ENCODE peak calls at places on chromosome 13, in eight cellular contexts. P is hepatocyte; W is body of pancreas; J is CD4-positive, CD25-positive, alpha-beta regulatory T cell; U is HL-60; Z is OCI-LY7; B is endodermal cell; M is tibial artery. Q is an unnamed sample.

GRCh38 chr13:112066624-112067004 is 335 bp upstream of the SOX1 start:
- DNase-seq in U (no peak), P (peak; percentile 47), Z (no peak), J (peak; percentile 62), B (peak; percentile 90), W (peak; percentile 44), M (no peak), Q (peak; percentile 31)

GRCh38 chr13:113815151-113816058 is 48.5 kb downstream of the GAS6 start:
- DNase-seq in W (no peak), U (peak; percentile 32), J (peak; percentile 65), P (no peak), M (no peak), B (no peak), Z (peak; percentile 84), Q (no peak)

GRCh38 chr13:107864543-107865460 is 350.5 kb downstream of the LIG4 start:
- DNase-seq in J (peak; percentile 14), W (peak; percentile 23), B (peak; percentile 79), U (no peak), P (peak; percentile 84), Z (peak; percentile 1), M (no peak), Q (no peak)

GRCh38 chr13:49904729-49905456 is 31.2 kb downstream of the SPRYD7 start:
- DNase-seq in U (no peak), M (no peak), P (no peak), B (no peak), W (no peak), J (no peak), Z (no peak), Q (no peak)

GRCh38 chr13:50282016-50282415 is 266.8 kb downstream of the KCNRG start:
- DNase-seq in Z (no peak), M (no peak), J (no peak), U (no peak), P (no peak), B (no peak), W (no peak), Q (no peak)

GRCh38 chr13:96473463-96474157 is 383.7 kb downstream of the HS6ST3 start:
- DNase-seq in U (no peak), P (no peak), B (no peak), M (no peak), Z (no peak), J (no peak), W (no peak), Q (no peak)

GRCh38 chr13:48126944-48127814 is 32.3 kb upstream of the MED4 start:
- DNase-seq in B (peak; percentile 78), M (peak; percentile 82), J (peak; percentile 85), U (peak; percentile 40), P (peak; percentile 76), W (peak; percentile 25), Z (peak; percentile 72), Q (peak; percentile 6)

GRCh38 chr13:46160065-46160464 is 21.9 kb downstream of the LCP1 start:
- DNase-seq in Z (no peak), P (no peak), J (no peak), W (no peak), U (no peak), M (no peak), B (no peak), Q (no peak)

GRCh38 chr13:36736119-36736726 is 62.4 kb downstream of the SERTM1 start:
- DNase-seq in M (no peak), U (peak; percentile 7), B (peak; percentile 66), J (peak; percentile 46), P (peak; percentile 83), W (peak; percentile 58), Z (peak; percentile 54), Q (peak; percentile 2)

GRCh38 chr13:49374585-49375290 is 69.1 kb downstream of the CAB39L start:
- DNase-seq in U (no peak), P (no peak), J (no peak), B (no peak), W (no peak), M (no peak), Z (peak; percentile 23), Q (no peak)

GRCh38 chr13:96460571-96460970 is 370.7 kb downstream of the HS6ST3 start:
- DNase-seq in J (no peak), M (no peak), W (peak; percentile 32), U (no peak), Z (no peak), B (no peak), P (peak; percentile 6), Q (no peak)

GRCh38 chr13:26465514-26465913 is 92.0 kb upstream of the WASF3 start:
- DNase-seq in Z (no peak), J (no peak), P (no peak), M (no peak), U (no peak), B (no peak), W (no peak), Q (no peak)

GRCh38 chr13:31896427-31896826 is 135.1 kb upstream of the FRY start:
- DNase-seq in M (peak; percentile 48), B (no peak), Z (no peak), U (no peak), P (no peak), W (no peak), J (no peak), Q (no peak)

GRCh38 chr13:22040810-22041364 is 370.0 kb downstream of the FGF9 start:
- DNase-seq in B (peak; percentile 93), U (no peak), P (peak; percentile 59), W (peak; percentile 50), M (no peak), J (no peak), Z (no peak), Q (peak; percentile 12)
- H3K27ac ChIP-seq in B (no peak overlapping the region), U (no peak overlapping the region), P (no peak overlapping the region), W (no peak overlapping the region), M (no peak overlapping the region), J (no peak overlapping the region), Z (no peak overlapping the region), Q (no peak overlapping the region)

DNA sequence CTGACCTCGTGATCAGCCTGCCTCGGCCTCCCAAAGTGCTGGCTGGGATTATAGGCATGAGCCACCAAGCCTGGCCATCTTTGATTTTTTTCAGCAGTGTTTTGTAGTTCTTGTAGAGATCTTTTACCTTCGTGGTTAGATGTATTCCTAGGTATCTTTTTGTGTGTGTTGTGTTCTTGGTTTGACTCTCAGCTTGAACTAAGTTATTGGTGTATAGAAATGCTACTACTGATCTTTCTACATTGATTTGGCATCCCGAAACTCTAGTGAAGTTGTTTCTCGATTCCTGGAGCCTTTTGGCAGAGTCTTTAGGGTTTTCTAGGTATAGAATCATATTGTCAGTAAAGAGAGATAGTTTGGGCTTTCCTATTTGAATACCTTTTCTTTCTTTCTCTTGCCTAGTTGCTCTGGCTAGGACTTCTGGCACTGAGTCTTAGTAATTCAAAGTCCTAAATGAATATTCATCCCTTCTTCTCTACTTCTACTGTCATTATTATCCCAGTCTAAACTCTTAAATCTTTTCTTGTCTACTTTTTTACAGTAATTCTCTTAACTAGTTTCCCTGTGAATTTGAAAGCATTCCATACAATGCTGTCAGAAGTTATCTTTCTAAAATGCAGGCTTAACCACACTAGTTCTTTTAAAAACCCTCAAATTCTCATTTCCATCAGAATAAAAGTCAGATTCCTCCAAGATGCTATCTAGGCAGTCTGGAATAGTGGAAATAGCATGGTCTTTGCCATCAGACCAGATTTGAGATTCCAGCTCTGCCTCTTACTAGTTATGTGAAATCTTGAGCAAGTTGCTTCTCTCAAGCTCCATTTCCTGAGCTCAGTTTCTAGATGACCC is 7.0 kb downstream of the GPR18 start:
- DNase-seq in M (no peak), U (no peak), W (no peak), Z (no peak), P (no peak), B (no peak), J (no peak), Q (no peak)
- H3K27ac ChIP-seq in M (no peak overlapping the region), U (no peak overlapping the region), W (no peak overlapping the region), Z (no peak overlapping the region), P (no peak overlapping the region), B (no peak overlapping the region), J (no peak overlapping the region), Q (no peak overlapping the region)

GRCh38 chr13:100789481-100789880 is 114.9 kb upstream of the TMTC4 start:
- DNase-seq in U (no peak), Z (no peak), M (no peak), J (no peak), B (no peak), P (peak; percentile 18), W (peak; percentile 17), Q (no peak)
- H3K27ac ChIP-seq in U (no peak overlapping the region), Z (no peak overlapping the region), M (no peak overlapping the region), J (no peak overlapping the region), B (peak overlapping the region; percentile 3), P (peak overlapping the region; percentile 1), W (no peak overlapping the region), Q (no peak overlapping the region)

GRCh38 chr13:106155411-106155810 is 380.1 kb downstream of the EFNB2 start:
- DNase-seq in U (no peak), B (no peak), W (no peak), J (no peak), P (no peak), Z (no peak), M (no peak), Q (no peak)

GRCh38 chr13:106153876-106154275 is 381.6 kb downstream of the EFNB2 start:
- DNase-seq in P (no peak), Z (no peak), W (no peak), U (no peak), J (no peak), M (no peak), B (no peak), Q (no peak)

GRCh38 chr13:106152047-106152446 is 383.4 kb downstream of the EFNB2 start:
- DNase-seq in B (no peak), P (no peak), M (no peak), Z (no peak), U (no peak), J (no peak), W (no peak), Q (no peak)

GRCh38 chr13:106151056-106151699 is 384.3 kb downstream of the EFNB2 start:
- DNase-seq in W (no peak), P (peak; percentile 43), U (no peak), M (no peak), B (no peak), Z (no peak), J (no peak), Q (no peak)

DNA sequence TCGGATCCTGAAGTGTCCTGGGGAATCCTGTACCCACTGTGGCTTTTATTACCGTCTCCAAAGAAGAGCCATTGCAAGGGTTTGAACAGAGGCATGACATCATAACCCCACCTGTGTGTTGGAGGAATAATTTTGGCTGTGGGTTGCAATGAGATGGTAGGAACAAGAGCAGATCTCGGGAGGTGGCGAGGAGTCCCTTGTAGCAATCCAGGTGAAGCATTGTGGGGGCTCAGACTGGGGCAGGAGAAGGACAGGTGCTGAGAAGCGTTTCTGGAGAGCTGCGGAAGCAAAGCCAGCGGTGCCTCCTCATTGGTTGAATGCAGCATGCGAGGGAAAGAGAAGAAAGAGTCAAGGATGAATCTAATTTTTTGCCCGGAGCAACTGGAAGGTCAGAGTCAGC is 382.4 kb downstream of the EFNB2 start:
- DNase-seq in W (no peak), J (no peak), Z (no peak), P (no peak), M (no peak), U (no peak), B (no peak), Q (no peak)
- H3K27ac ChIP-seq in W (no peak overlapping the region), J (no peak overlapping the region), Z (no peak overlapping the region), P (no peak overlapping the region), M (no peak overlapping the region), U (no peak overlapping the region), B (no peak overlapping the region), Q (no peak overlapping the region)

Q was measured in CD4-positive, alpha-beta T cell.